ENCODE peak calls at places on chromosomes 13 and 19, in eight cellular contexts. One of them, this sample, is unnamed. For H3K27me3, the result is how much of the 10 kb centered on the place peaks cover.

GRCh38 chr19:35240322-35240721 is 8.5 kb upstream of the LSR start:
- DNase-seq in tibial artery: no peak
- DNase-seq in breast epithelium: no peak
- DNase-seq in thoracic aorta: no peak
- DNase-seq in CD4-positive, alpha-beta T cell: no peak
- DNase-seq in right atrium auricular region: peak
- DNase-seq in adipocyte: no peak
- DNase-seq in body of pancreas: no peak
- DNase-seq in this sample: no peak

GRCh38 chr19:13132471-13133166 is 14.6 kb downstream of the NACC1 start:
- DNase-seq in tibial artery: no peak
- DNase-seq in breast epithelium: no peak
- DNase-seq in thoracic aorta: no peak
- DNase-seq in CD4-positive, alpha-beta T cell: no peak
- DNase-seq in right atrium auricular region: no peak
- DNase-seq in adipocyte: peak
- DNase-seq in body of pancreas: no peak
- DNase-seq in this sample: no peak

GRCh38 chr13:64457976-64458375 is 2772.2 kb downstream of the PCDH9 start:
- DNase-seq in tibial artery: no peak
- DNase-seq in breast epithelium: no peak
- DNase-seq in thoracic aorta: no peak
- DNase-seq in CD4-positive, alpha-beta T cell: no peak
- DNase-seq in right atrium auricular region: no peak
- DNase-seq in adipocyte: peak
- DNase-seq in body of pancreas: no peak
- DNase-seq in this sample: no peak

GRCh38 chr13:36359301-36359950 is 13.2 kb upstream of the SPART start:
- DNase-seq in tibial artery: no peak
- DNase-seq in breast epithelium: no peak
- DNase-seq in thoracic aorta: no peak
- DNase-seq in CD4-positive, alpha-beta T cell: no peak
- DNase-seq in right atrium auricular region: no peak
- DNase-seq in adipocyte: no peak
- DNase-seq in body of pancreas: no peak
- DNase-seq in this sample: no peak

GRCh38 chr19:42332059-42332458 is 6.6 kb downstream of the MEGF8 start:
- DNase-seq in tibial artery: no peak
- DNase-seq in breast epithelium: no peak
- DNase-seq in thoracic aorta: no peak
- DNase-seq in CD4-positive, alpha-beta T cell: no peak
- DNase-seq in right atrium auricular region: no peak
- DNase-seq in adipocyte: no peak
- DNase-seq in body of pancreas: no peak
- DNase-seq in this sample: no peak

GRCh38 chr19:20278342-20278741 is 111.3 kb downstream of the ZNF486 start:
- DNase-seq in tibial artery: no peak
- DNase-seq in breast epithelium: peak
- DNase-seq in thoracic aorta: no peak
- DNase-seq in CD4-positive, alpha-beta T cell: no peak
- DNase-seq in right atrium auricular region: no peak
- DNase-seq in adipocyte: peak
- DNase-seq in body of pancreas: peak
- DNase-seq in this sample: no peak

GRCh38 chr13:98447881-98448641 is 128.8 kb downstream of the STK24 start:
- DNase-seq in tibial artery: no peak
- DNase-seq in breast epithelium: no peak
- DNase-seq in thoracic aorta: no peak
- DNase-seq in CD4-positive, alpha-beta T cell: no peak
- DNase-seq in right atrium auricular region: no peak
- DNase-seq in adipocyte: no peak
- DNase-seq in body of pancreas: no peak
- DNase-seq in this sample: peak

GRCh38 chr13:96032717-96033116 is 20.5 kb downstream of the UGGT2 start:
- DNase-seq in tibial artery: no peak
- DNase-seq in breast epithelium: no peak
- DNase-seq in thoracic aorta: no peak
- DNase-seq in CD4-positive, alpha-beta T cell: no peak
- DNase-seq in right atrium auricular region: no peak
- DNase-seq in adipocyte: no peak
- DNase-seq in body of pancreas: no peak
- DNase-seq in this sample: no peak

GRCh38 chr19:11535792-11536595 is 2.7 kb upstream of the CNN1 start:
- DNase-seq in tibial artery: peak
- DNase-seq in breast epithelium: peak
- DNase-seq in thoracic aorta: peak
- DNase-seq in CD4-positive, alpha-beta T cell: peak
- DNase-seq in right atrium auricular region: peak
- DNase-seq in adipocyte: peak
- DNase-seq in body of pancreas: peak
- DNase-seq in this sample: peak

GRCh38 chr13:28318418-28318995 is 176.4 kb downstream of the FLT1 start:
- DNase-seq in tibial artery: no peak
- DNase-seq in breast epithelium: no peak
- DNase-seq in thoracic aorta: no peak
- DNase-seq in CD4-positive, alpha-beta T cell: no peak
- DNase-seq in right atrium auricular region: no peak
- DNase-seq in adipocyte: no peak
- DNase-seq in body of pancreas: no peak
- DNase-seq in this sample: no peak

GRCh38 chr19:30450101-30450500 is 77.9 kb downstream of the ZNF536 start:
- DNase-seq in tibial artery: no peak
- DNase-seq in breast epithelium: no peak
- DNase-seq in thoracic aorta: no peak
- DNase-seq in CD4-positive, alpha-beta T cell: no peak
- DNase-seq in right atrium auricular region: peak
- DNase-seq in adipocyte: no peak
- DNase-seq in body of pancreas: no peak
- DNase-seq in this sample: peak

GRCh38 chr13:21670006-21670882 is 629 bp upstream of the FGF9 start:
- DNase-seq in tibial artery: peak
- DNase-seq in breast epithelium: no peak
- DNase-seq in thoracic aorta: no peak
- DNase-seq in CD4-positive, alpha-beta T cell: peak
- DNase-seq in right atrium auricular region: no peak
- DNase-seq in adipocyte: peak
- DNase-seq in body of pancreas: peak
- DNase-seq in this sample: no peak

GRCh38 chr13:29934531-29935308 is 84.3 kb upstream of the UBL3 start:
- DNase-seq in tibial artery: no peak
- DNase-seq in breast epithelium: no peak
- DNase-seq in thoracic aorta: no peak
- DNase-seq in CD4-positive, alpha-beta T cell: no peak
- DNase-seq in right atrium auricular region: no peak
- DNase-seq in adipocyte: no peak
- DNase-seq in body of pancreas: no peak
- DNase-seq in this sample: no peak

GRCh38 chr19:37217533-37217854 is 520 bp upstream of the ZNF383 start:
- DNase-seq in tibial artery: no peak
- DNase-seq in breast epithelium: no peak
- DNase-seq in thoracic aorta: no peak
- DNase-seq in CD4-positive, alpha-beta T cell: no peak
- DNase-seq in right atrium auricular region: no peak
- DNase-seq in adipocyte: no peak
- DNase-seq in body of pancreas: no peak
- DNase-seq in this sample: no peak

GRCh38 chr13:76029088-76029487 is 393.0 kb downstream of the LMO7 start:
- DNase-seq in tibial artery: no peak
- DNase-seq in breast epithelium: no peak
- DNase-seq in thoracic aorta: no peak
- DNase-seq in CD4-positive, alpha-beta T cell: no peak
- DNase-seq in right atrium auricular region: no peak
- DNase-seq in adipocyte: no peak
- DNase-seq in body of pancreas: no peak
- DNase-seq in this sample: no peak

GRCh38 chr13:95002968-95003813 is 290.8 kb upstream of the SOX21 start:
- DNase-seq in tibial artery: no peak
- DNase-seq in breast epithelium: no peak
- DNase-seq in thoracic aorta: no peak
- DNase-seq in CD4-positive, alpha-beta T cell: no peak
- DNase-seq in right atrium auricular region: no peak
- DNase-seq in adipocyte: no peak
- DNase-seq in body of pancreas: peak
- DNase-seq in this sample: no peak

GRCh38 chr19:31589109-31589508 is 239.9 kb upstream of the TSHZ3 start:
- DNase-seq in tibial artery: peak
- DNase-seq in breast epithelium: no peak
- DNase-seq in thoracic aorta: no peak
- DNase-seq in CD4-positive, alpha-beta T cell: no peak
- DNase-seq in right atrium auricular region: peak
- DNase-seq in adipocyte: no peak
- DNase-seq in body of pancreas: no peak
- DNase-seq in this sample: no peak

GRCh38 chr13:109645831-109646230 is 140.6 kb downstream of the IRS2 start:
- DNase-seq in tibial artery: no peak
- DNase-seq in breast epithelium: no peak
- DNase-seq in thoracic aorta: no peak
- DNase-seq in CD4-positive, alpha-beta T cell: no peak
- DNase-seq in right atrium auricular region: no peak
- DNase-seq in adipocyte: no peak
- DNase-seq in body of pancreas: no peak
- DNase-seq in this sample: no peak

GRCh38 chr19:7673995-7674667 is 2.8 kb upstream of the MCEMP1 start:
- DNase-seq in tibial artery: peak
- DNase-seq in breast epithelium: no peak
- DNase-seq in thoracic aorta: no peak
- DNase-seq in CD4-positive, alpha-beta T cell: no peak
- DNase-seq in right atrium auricular region: peak
- DNase-seq in adipocyte: peak
- DNase-seq in body of pancreas: peak
- DNase-seq in this sample: no peak

DNA sequence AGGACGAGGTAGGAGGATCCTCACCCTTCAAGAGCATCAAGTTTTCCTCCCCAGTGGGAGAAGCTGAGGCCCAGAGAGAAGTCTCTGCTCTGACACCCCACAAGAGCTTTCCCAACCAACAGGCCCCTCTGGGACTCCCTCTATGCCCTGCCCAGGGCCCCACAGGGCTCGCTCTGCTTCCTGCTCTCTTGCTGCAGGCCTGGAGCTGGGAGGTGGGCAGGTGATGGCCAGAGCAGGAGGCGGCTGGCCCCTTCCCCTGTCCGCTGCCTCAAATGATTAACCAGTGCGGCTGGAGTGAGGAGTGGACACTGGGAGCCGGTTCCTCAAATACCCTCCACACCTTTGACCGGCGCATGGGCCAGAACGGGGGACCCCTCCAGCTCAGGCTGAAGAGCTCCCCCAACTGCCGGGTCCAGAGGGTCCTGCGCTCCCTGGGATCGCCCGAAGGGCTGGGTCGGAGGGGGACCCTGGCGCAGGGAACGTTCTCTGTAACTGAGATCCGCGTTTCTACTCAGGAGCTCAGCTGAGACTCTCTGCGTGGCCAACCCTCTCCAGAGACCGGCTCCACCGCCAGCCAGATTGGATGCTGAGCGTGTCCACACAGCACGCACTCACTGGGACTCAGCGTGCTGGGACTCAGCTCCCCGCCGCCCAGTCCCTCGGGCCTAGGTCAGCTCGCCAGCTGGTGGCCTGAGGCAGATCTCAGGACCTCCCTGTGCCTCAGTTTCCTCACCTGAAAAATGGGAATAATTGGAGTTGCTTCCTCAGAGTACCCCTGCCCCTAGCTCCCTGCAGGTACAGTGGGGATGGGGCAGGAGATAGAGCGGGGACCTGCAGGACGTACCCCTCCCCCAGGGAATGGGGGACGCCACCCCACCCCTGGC is 6.7 kb upstream of the ONECUT3 start:
- DNase-seq in tibial artery: no peak
- DNase-seq in breast epithelium: no peak
- DNase-seq in thoracic aorta: no peak
- DNase-seq in CD4-positive, alpha-beta T cell: no peak
- DNase-seq in right atrium auricular region: no peak
- DNase-seq in adipocyte: no peak
- DNase-seq in body of pancreas: no peak
- DNase-seq in this sample: no peak
- H3K27me3 ChIP-seq in tibial artery: half or more
- H3K27me3 ChIP-seq in breast epithelium: half or more
- H3K27me3 ChIP-seq in thoracic aorta: under half
- H3K27me3 ChIP-seq in CD4-positive, alpha-beta T cell: half or more
- H3K27me3 ChIP-seq in right atrium auricular region: under half
- H3K27me3 ChIP-seq in adipocyte: half or more
- H3K27me3 ChIP-seq in body of pancreas: half or more
- H3K27me3 ChIP-seq in this sample: under half

GRCh38 chr19:50777261-50777660 is 7.0 kb downstream of the GPR32 start:
- DNase-seq in tibial artery: no peak
- DNase-seq in breast epithelium: no peak
- DNase-seq in thoracic aorta: no peak
- DNase-seq in CD4-positive, alpha-beta T cell: no peak
- DNase-seq in right atrium auricular region: no peak
- DNase-seq in adipocyte: no peak
- DNase-seq in body of pancreas: no peak
- DNase-seq in this sample: no peak
- H3K27me3 ChIP-seq in tibial artery: half or more
- H3K27me3 ChIP-seq in breast epithelium: half or more
- H3K27me3 ChIP-seq in thoracic aorta: under half
- H3K27me3 ChIP-seq in CD4-positive, alpha-beta T cell: half or more
- H3K27me3 ChIP-seq in right atrium auricular region: under half
- H3K27me3 ChIP-seq in adipocyte: under half
- H3K27me3 ChIP-seq in body of pancreas: under half
- H3K27me3 ChIP-seq in this sample: half or more

DNA sequence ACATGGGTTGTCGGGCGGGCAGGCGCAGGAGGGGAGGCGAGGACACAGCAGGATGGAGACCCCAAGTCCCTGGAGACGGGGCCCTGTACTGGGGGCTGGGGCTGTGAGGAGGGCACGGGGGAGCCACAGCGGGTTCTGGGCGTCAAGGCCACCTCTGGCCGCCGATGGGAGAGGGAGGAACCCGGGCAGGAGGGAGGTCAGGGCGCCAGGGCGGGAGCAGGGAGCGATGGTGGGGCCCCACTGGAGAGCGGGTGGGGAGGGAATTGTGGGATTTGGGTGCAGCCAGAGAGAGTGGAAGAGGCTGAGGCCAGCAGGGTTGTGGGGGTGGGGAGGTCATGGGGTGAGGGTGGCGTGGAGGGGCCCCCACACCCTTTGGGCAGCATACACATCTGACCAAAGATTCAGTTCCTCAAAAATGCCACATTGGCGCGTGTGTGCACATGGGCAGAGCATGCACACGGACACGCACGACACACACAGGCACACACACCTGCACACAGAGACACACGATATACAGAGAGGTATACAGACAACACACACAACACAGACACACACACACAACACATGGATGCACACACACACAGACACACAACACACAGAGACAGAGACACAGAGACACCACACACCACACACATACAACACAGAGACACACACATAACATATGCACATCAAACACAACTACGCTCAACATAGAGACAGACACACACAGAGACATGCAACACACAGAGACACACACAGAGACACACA is 54.9 kb downstream of the AP1M1 start:
- DNase-seq in tibial artery: no peak
- DNase-seq in breast epithelium: no peak
- DNase-seq in thoracic aorta: no peak
- DNase-seq in CD4-positive, alpha-beta T cell: no peak
- DNase-seq in right atrium auricular region: no peak
- DNase-seq in adipocyte: no peak
- DNase-seq in body of pancreas: no peak
- DNase-seq in this sample: no peak
- H3K27me3 ChIP-seq in tibial artery: under half
- H3K27me3 ChIP-seq in breast epithelium: under half
- H3K27me3 ChIP-seq in thoracic aorta: under half
- H3K27me3 ChIP-seq in CD4-positive, alpha-beta T cell: under half
- H3K27me3 ChIP-seq in right atrium auricular region: under half
- H3K27me3 ChIP-seq in adipocyte: under half
- H3K27me3 ChIP-seq in body of pancreas: under half
- H3K27me3 ChIP-seq in this sample: under half

GRCh38 chr13:31436478-31436877 is 236.7 kb downstream of the B3GLCT start:
- DNase-seq in tibial artery: no peak
- DNase-seq in breast epithelium: no peak
- DNase-seq in thoracic aorta: no peak
- DNase-seq in CD4-positive, alpha-beta T cell: no peak
- DNase-seq in right atrium auricular region: no peak
- DNase-seq in adipocyte: no peak
- DNase-seq in body of pancreas: no peak
- DNase-seq in this sample: no peak
- H3K27me3 ChIP-seq in tibial artery: under half
- H3K27me3 ChIP-seq in breast epithelium: under half
- H3K27me3 ChIP-seq in thoracic aorta: under half
- H3K27me3 ChIP-seq in CD4-positive, alpha-beta T cell: under half
- H3K27me3 ChIP-seq in right atrium auricular region: under half
- H3K27me3 ChIP-seq in adipocyte: under half
- H3K27me3 ChIP-seq in body of pancreas: under half
- H3K27me3 ChIP-seq in this sample: under half